ENCODE peak calls at places on chromosomes 3 and 15, in six cellular contexts. T, C, L, Q, B and S are unnamed samples. For H3K4me1, the result is how much of the 10 kb centered on the place peaks cover.

GRCh38 chr3:50570508-50571279 is 1.4 kb downstream of the HEMK1 start:
- DNase-seq in T (no peak), C (no peak), L (no peak), Q (no peak), B (no peak), S (no peak)

GRCh38 chr15:66401130-66402021 is 14.7 kb downstream of the MAP2K1 start:
- DNase-seq in T (no peak), C (no peak), L (no peak), Q (peak), B (no peak), S (no peak)

GRCh38 chr3:120661106-120661962 is 20.7 kb downstream of the HGD start:
- DNase-seq in T (no peak), C (no peak), L (no peak), Q (no peak), B (no peak), S (no peak)

GRCh38 chr3:53045784-53046170 is at the start of gene SFMBT1:
- DNase-seq in T (peak), C (peak), L (peak), Q (peak), B (no peak), S (peak)

GRCh38 chr15:50182233-50183013 is 427 bp downstream of the SLC27A2 start:
- DNase-seq in T (peak), C (no peak), L (no peak), Q (peak), B (peak), S (no peak)

GRCh38 chr3:30135190-30135589 is 471.2 kb upstream of the TGFBR2 start:
- DNase-seq in T (no peak), C (no peak), L (peak), Q (no peak), B (no peak), S (no peak)

GRCh38 chr3:34132069-34132677 is 333.7 kb downstream of the PDCD6IP start:
- DNase-seq in T (no peak), C (no peak), L (peak), Q (no peak), B (no peak), S (no peak)

GRCh38 chr3:12495749-12496452 is 11.6 kb downstream of the TSEN2 start:
- DNase-seq in T (no peak), C (no peak), L (no peak), Q (no peak), B (no peak), S (no peak)

GRCh38 chr3:184825456-184825855 is 13.5 kb downstream of the VPS8 start:
- DNase-seq in T (no peak), C (no peak), L (no peak), Q (no peak), B (no peak), S (no peak)

GRCh38 chr3:48194446-48195071 is 6.3 kb upstream of the CDC25A start:
- DNase-seq in T (peak), C (no peak), L (peak), Q (peak), B (peak), S (no peak)

GRCh38 chr3:83523470-83524073 is 1435.2 kb upstream of the CADM2 start:
- DNase-seq in T (no peak), C (no peak), L (no peak), Q (peak), B (no peak), S (no peak)

GRCh38 chr3:124351430-124352142 is 359.7 kb upstream of the ROPN1 start:
- DNase-seq in T (no peak), C (no peak), L (no peak), Q (peak), B (peak), S (no peak)

GRCh38 chr3:5231536-5231935 is 44.0 kb downstream of the EDEM1 start:
- DNase-seq in T (no peak), C (no peak), L (no peak), Q (no peak), B (no peak), S (no peak)

GRCh38 chr3:35194666-35195065 is 444.7 kb upstream of the ARPP21 start:
- DNase-seq in T (no peak), C (no peak), L (no peak), Q (no peak), B (no peak), S (no peak)

GRCh38 chr3:197297476-197298340 is 704 bp downstream of the DLG1 start:
- DNase-seq in T (peak), C (peak), L (peak), Q (peak), B (peak), S (peak)

GRCh38 chr3:140096037-140096436 is 161.1 kb downstream of the CLSTN2 start:
- DNase-seq in T (no peak), C (no peak), L (no peak), Q (no peak), B (no peak), S (no peak)

GRCh38 chr15:53625260-53625659 is 134.2 kb downstream of the WDR72 start:
- DNase-seq in T (no peak), C (no peak), L (no peak), Q (no peak), B (no peak), S (no peak)

GRCh38 chr3:13323822-13324221 is 96.3 kb downstream of the NUP210 start:
- DNase-seq in T (no peak), C (no peak), L (no peak), Q (no peak), B (no peak), S (no peak)

GRCh38 chr15:41996376-41996775 is 24.0 kb upstream of the EHD4 start:
- DNase-seq in T (no peak), C (no peak), L (no peak), Q (no peak), B (no peak), S (no peak)

GRCh38 chr15:41994171-41994650 is 21.9 kb upstream of the EHD4 start:
- DNase-seq in T (no peak), C (no peak), L (no peak), Q (no peak), B (no peak), S (no peak)

GRCh38 chr15:41993447-41994170 is 21.3 kb upstream of the EHD4 start:
- DNase-seq in T (no peak), C (no peak), L (no peak), Q (no peak), B (no peak), S (no peak)

GRCh38 chr15:41995476-41995855 is 23.1 kb upstream of the EHD4 start:
- DNase-seq in T (no peak), C (no peak), L (no peak), Q (no peak), B (no peak), S (peak)

DNA sequence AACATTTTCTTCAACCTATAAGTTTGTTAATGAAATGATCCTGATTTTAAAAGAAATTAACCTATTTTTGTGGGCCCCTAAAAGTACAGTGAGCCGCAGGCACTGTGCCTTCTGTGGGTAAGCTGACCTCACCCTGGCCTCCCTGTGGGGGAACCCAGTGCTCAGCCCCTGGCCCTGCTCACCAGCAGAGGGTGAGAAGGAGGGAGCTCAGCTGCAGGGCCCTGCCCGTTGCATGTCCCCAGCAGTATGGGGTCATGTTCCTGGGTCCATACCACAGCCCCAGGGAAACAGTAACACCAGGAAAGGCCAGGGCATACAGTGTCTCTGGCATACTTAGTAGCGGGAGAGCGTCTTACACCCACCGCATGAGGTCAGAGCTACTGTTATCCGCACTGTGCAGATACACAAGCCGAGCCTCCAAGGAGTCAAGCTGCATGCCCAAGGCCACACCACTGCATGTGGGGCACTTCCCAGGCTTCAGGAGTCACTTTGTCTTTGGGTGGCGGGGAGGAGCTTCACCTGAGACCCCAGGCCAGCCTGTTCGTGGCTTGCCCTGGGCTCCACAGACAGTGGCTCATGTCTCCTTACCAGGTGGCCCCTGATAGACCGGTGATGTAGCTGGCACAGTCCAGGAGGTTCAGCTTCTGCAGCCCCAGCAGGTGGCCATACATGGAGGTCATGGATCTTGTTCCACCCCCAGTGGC is 22.6 kb upstream of the EHD4 start:
- DNase-seq in T (no peak), C (no peak), L (no peak), Q (no peak), B (no peak), S (no peak)
- TF ChIP-seq CTCF in T (no peak), C (no peak), L (no peak), Q (no peak), B (no peak), S (no peak)

GRCh38 chr3:134794950-134795775 is at the start of gene EPHB1:
- DNase-seq in T (peak), C (peak), L (peak), Q (peak), B (peak), S (peak)
- H3K27ac ChIP-seq in T (no peak), C (no peak), L (peak), Q (no peak), B (no peak), S (peak)

DNA sequence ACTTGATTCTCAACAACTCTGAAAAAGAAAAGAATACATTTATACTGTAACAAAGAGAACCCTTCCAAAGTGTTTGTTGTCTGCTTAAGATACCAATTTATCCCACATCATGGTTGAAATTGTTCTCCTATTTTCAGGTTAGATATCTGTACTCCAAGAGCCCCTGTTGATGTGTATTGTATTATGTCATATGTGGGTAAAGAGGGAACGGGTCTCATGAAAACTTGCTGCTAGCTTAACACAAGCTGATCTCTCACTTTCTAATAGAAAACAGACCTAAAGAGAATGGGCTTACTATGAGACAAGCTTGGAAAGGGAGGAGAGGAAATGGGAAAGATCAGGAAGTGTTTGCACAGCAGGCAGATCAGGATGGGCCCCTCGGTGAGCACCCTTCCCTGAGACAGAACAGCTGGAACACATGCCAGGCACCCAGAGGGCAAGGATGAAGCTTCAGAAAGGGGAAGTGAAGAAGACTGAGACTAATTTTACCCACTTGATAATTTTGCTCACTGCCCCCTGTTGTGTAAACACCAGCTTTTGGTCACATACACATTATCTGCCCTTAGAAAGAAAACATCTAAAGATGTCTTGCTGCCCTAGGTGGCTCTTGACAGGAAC is 747.9 kb upstream of the CCDC54 start:
- DNase-seq in T (no peak), C (no peak), L (no peak), Q (no peak), B (no peak), S (no peak)
- H3K4me1 ChIP-seq in T (under half), C (under half), L (under half), Q (under half), B (under half), S (under half)

GRCh38 chr3:135990903-135991302 is 25.4 kb downstream of the PPP2R3A start:
- DNase-seq in T (no peak), C (no peak), L (no peak), Q (no peak), B (no peak), S (no peak)

GRCh38 chr3:135994708-135995335 is 29.3 kb downstream of the PPP2R3A start:
- DNase-seq in T (no peak), C (no peak), L (no peak), Q (no peak), B (no peak), S (no peak)

GRCh38 chr3:135989247-135989646 is 23.7 kb downstream of the PPP2R3A start:
- DNase-seq in T (no peak), C (no peak), L (no peak), Q (no peak), B (no peak), S (no peak)

GRCh38 chr3:135992072-135992471 is 26.5 kb downstream of the PPP2R3A start:
- DNase-seq in T (no peak), C (no peak), L (no peak), Q (peak), B (peak), S (no peak)

DNA sequence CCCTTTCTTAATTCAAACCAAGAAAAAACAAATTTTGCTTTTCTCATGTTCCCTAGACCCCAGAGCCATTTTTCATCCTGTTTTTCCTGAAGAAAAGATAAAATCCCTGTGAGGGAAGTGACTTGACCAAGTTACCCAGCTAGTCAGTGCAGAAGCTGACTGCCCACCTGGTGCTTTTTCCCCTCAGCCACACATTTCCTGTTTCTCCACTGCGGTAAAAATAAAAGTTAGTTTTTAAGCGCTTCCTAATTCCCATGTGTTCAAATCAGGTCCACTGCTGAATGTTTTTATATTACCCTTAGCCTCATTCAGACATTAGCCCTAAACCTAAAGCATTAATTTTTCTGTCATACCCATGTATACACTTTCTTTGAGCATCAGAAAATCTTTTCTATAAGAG is 26.1 kb downstream of the PPP2R3A start:
- DNase-seq in T (no peak), C (no peak), L (no peak), Q (no peak), B (no peak), S (no peak)
- TF ChIP-seq CTCF in T (no peak), C (no peak), L (no peak), Q (no peak), B (no peak), S (no peak)